ENCODE peak calls at places on chromosomes 13 and 19, in five cellular contexts. G is suprapubic skin, Q is prostate gland, I is IMR-90, L is endodermal cell. F is an unnamed sample.
A peak's percentile ranks its signal among the peaks of the same experiment; 100 is the strongest.

GRCh38 chr13:77033717-77034302 is 6.9 kb upstream of the FBXL3 start:
- DNase-seq in G (no peak), Q (peak; percentile 27), I (peak; percentile 60), L (no peak), F (no peak)

GRCh38 chr13:108266316-108266936 is 3.1 kb upstream of the TNFSF13B start:
- DNase-seq in G (no peak), Q (no peak), I (no peak), L (no peak), F (no peak)

GRCh38 chr13:35818577-35819165 is 312.5 kb downstream of the DCLK1 start:
- DNase-seq in G (no peak), Q (no peak), I (peak; percentile 60), L (no peak), F (no peak)

GRCh38 chr19:50838239-50838638 is 4.9 kb upstream of the KLK15 start:
- DNase-seq in G (no peak), Q (peak; percentile 44), I (no peak), L (peak; percentile 67), F (no peak)

GRCh38 chr13:28494537-28494860 is 429 bp downstream of the FLT1 start:
- DNase-seq in G (no peak), Q (no peak), I (no peak), L (no peak), F (no peak)

GRCh38 chr19:10510301-10510802 is 6.9 kb downstream of the S1PR5 start:
- DNase-seq in G (no peak), Q (no peak), I (no peak), L (peak; percentile 89), F (no peak)

GRCh38 chr13:56561327-56561726 is 579.4 kb upstream of the PRR20A start:
- DNase-seq in G (no peak), Q (no peak), I (no peak), L (no peak), F (no peak)

GRCh38 chr13:51829236-51829899 is 15.6 kb downstream of the TMEM272 start:
- DNase-seq in G (no peak), Q (no peak), I (no peak), L (no peak), F (no peak)

GRCh38 chr13:97295279-97296182 is 73.4 kb downstream of the MBNL2 start:
- DNase-seq in G (no peak), Q (no peak), I (peak; percentile 92), L (no peak), F (no peak)

GRCh38 chr19:8085606-8086464 is 33.3 kb downstream of the CCL25 start:
- DNase-seq in G (no peak), Q (no peak), I (no peak), L (peak; percentile 49), F (no peak)

GRCh38 chr13:77356155-77356554 is 29.3 kb upstream of the MYCBP2 start:
- DNase-seq in G (no peak), Q (no peak), I (no peak), L (no peak), F (no peak)

GRCh38 chr13:42272115-42272756 is at the start of gene AKAP11:
- DNase-seq in G (peak; percentile 84), Q (peak; percentile 26), I (peak; percentile 28), L (no peak), F (peak; percentile 86)

GRCh38 chr13:32443111-32443510 is 15.2 kb upstream of the N4BP2L1 start:
- DNase-seq in G (no peak), Q (peak; percentile 21), I (peak; percentile 23), L (no peak), F (no peak)

GRCh38 chr19:50899549-50899948 is 11.6 kb downstream of the KLK4 start:
- DNase-seq in G (no peak), Q (no peak), I (no peak), L (no peak), F (no peak)

GRCh38 chr19:56930647-56931592 is 90.4 kb upstream of the PEG3 start:
- DNase-seq in G (no peak), Q (no peak), I (no peak), L (no peak), F (no peak)

GRCh38 chr13:100176781-100177389 is 88.0 kb downstream of the PCCA start:
- DNase-seq in G (no peak), Q (no peak), I (peak; percentile 54), L (no peak), F (no peak)
- H3K4me3 ChIP-seq in G (no peak overlapping the region), Q (no peak overlapping the region), I (no peak overlapping the region), L (no peak overlapping the region), F (no peak overlapping the region)

GRCh38 chr13:30418886-30419459 is 3.3 kb upstream of the UBE2L5 start:
- DNase-seq in G (no peak), Q (peak; percentile 43), I (no peak), L (no peak), F (no peak)
- H3K4me3 ChIP-seq in G (no peak overlapping the region), Q (no peak overlapping the region), I (no peak overlapping the region), L (no peak overlapping the region), F (no peak overlapping the region)

GRCh38 chr19:11540642-11541041 is 2.0 kb downstream of the CNN1 start:
- DNase-seq in G (no peak), Q (no peak), I (no peak), L (no peak), F (no peak)

GRCh38 chr19:11539495-11540365 is 1.1 kb downstream of the CNN1 start:
- DNase-seq in G (no peak), Q (no peak), I (peak; percentile 22), L (peak; percentile 73), F (no peak)

GRCh38 chr19:11535792-11536595 is 2.7 kb upstream of the CNN1 start:
- DNase-seq in G (peak; percentile 94), Q (peak; percentile 73), I (peak; percentile 88), L (peak; percentile 97), F (peak; percentile 96)

GRCh38 chr19:11541238-11541637 is 2.6 kb downstream of the CNN1 start:
- DNase-seq in G (no peak), Q (no peak), I (no peak), L (no peak), F (no peak)

DNA sequence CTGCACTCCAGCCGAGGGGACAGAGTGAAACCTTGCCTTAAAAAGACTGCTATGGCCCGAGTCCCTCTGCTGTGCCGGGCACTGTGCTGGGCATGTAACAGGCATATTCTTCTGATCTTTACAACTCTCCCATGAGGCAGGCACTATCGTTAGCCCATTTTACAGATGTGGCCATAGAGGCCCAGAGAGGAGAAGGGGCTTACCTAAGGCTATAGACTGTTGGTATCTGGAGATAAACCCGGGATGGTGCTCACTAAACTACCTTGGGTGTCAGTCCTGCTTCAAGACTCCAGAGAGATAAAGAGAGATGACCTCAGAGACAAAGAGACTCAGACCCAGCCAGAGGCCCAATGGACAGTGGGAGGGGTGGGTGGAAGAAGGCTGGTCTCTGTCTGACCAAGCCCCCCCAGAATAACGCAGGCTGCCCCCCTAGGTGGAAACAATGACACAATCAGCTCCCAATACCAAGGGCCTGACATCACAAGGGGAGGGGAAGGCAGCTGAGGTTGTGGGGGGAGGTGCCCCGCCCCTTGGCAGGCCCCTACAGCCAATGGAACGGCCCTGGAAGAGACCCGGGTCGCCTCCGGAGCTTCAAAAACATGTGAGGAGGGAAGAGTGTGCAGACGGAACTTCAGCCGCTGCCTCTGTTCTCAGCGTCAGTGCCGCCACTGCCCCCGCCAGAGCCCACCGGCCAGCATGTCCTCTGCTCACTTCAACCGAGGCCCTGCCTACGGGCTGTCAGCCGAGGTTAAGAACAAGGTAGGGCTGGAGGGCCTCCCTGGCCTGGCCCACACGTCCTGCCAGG is at the start of gene CNN1:
- DNase-seq in G (no peak), Q (no peak), I (peak; percentile 90), L (peak; percentile 93), F (no peak)
- H3K4me3 ChIP-seq in G (peak within 1 kb of the TSS; percentile 17), Q (peak within 1 kb of the TSS; percentile 21), I (peak within 1 kb of the TSS; percentile 43), L (peak within 1 kb of the TSS; percentile 90), F (no peak within 1 kb of the TSS)

GRCh38 chr19:33868821-33869412 is 72.2 kb downstream of the KCTD15 start:
- DNase-seq in G (no peak), Q (peak; percentile 43), I (no peak), L (peak; percentile 74), F (peak; percentile 26)
- H3K4me3 ChIP-seq in G (peak overlapping the region; percentile 26), Q (peak overlapping the region; percentile 11), I (no peak overlapping the region), L (no peak overlapping the region), F (no peak overlapping the region)

F was measured in lower leg skin.